ENCODE peak calls at places on chromosomes 5 and 9, in five cellular contexts. One of them, this sample, is unnamed.

GRCh38 chr5:60487885-60488425 is 212.0 kb downstream of the DEPDC1B start:
- DNase-seq in T-helper 1 cell: no peak
- DNase-seq in substantia nigra: no peak
- DNase-seq in testis: no peak
- DNase-seq in HEK293T: peak; percentile 13
- DNase-seq in this sample: no peak

GRCh38 chr5:172952034-172952511 is 7.2 kb upstream of the RPL26L1 start:
- DNase-seq in T-helper 1 cell: no peak
- DNase-seq in substantia nigra: no peak
- DNase-seq in testis: no peak
- DNase-seq in HEK293T: no peak
- DNase-seq in this sample: no peak

GRCh38 chr5:172543484-172544298 is 89.4 kb upstream of the SH3PXD2B start:
- DNase-seq in T-helper 1 cell: no peak
- DNase-seq in substantia nigra: no peak
- DNase-seq in testis: peak; percentile 7
- DNase-seq in HEK293T: no peak
- DNase-seq in this sample: no peak

GRCh38 chr5:124662261-124662781 is 84.1 kb downstream of the ZNF608 start:
- DNase-seq in T-helper 1 cell: no peak
- DNase-seq in substantia nigra: no peak
- DNase-seq in testis: no peak
- DNase-seq in HEK293T: peak; percentile 65
- DNase-seq in this sample: no peak

GRCh38 chr5:154893381-154893780 is 35.0 kb downstream of the CNOT8 start:
- DNase-seq in T-helper 1 cell: no peak
- DNase-seq in substantia nigra: no peak
- DNase-seq in testis: no peak
- DNase-seq in HEK293T: no peak
- DNase-seq in this sample: no peak

GRCh38 chr9:87818308-87818707 is 64.4 kb upstream of the SPATA31E1 start:
- DNase-seq in T-helper 1 cell: no peak
- DNase-seq in substantia nigra: no peak
- DNase-seq in testis: no peak
- DNase-seq in HEK293T: no peak
- DNase-seq in this sample: no peak

GRCh38 chr9:105119166-105119565 is 125.3 kb upstream of the SLC44A1 start:
- DNase-seq in T-helper 1 cell: no peak
- DNase-seq in substantia nigra: peak; percentile 71
- DNase-seq in testis: no peak
- DNase-seq in HEK293T: no peak
- DNase-seq in this sample: no peak

GRCh38 chr9:128899566-128900322 is 17.8 kb downstream of the LRRC8A start:
- DNase-seq in T-helper 1 cell: no peak
- DNase-seq in substantia nigra: no peak
- DNase-seq in testis: no peak
- DNase-seq in HEK293T: no peak
- DNase-seq in this sample: no peak

GRCh38 chr9:99472240-99472915 is 250.3 kb downstream of the SEC61B start:
- DNase-seq in T-helper 1 cell: no peak
- DNase-seq in substantia nigra: no peak
- DNase-seq in testis: no peak
- DNase-seq in HEK293T: no peak
- DNase-seq in this sample: no peak

GRCh38 chr5:38515648-38516047 is 40.8 kb downstream of the LIFR start:
- DNase-seq in T-helper 1 cell: no peak
- DNase-seq in substantia nigra: no peak
- DNase-seq in testis: peak; percentile 67
- DNase-seq in HEK293T: peak; percentile 31
- DNase-seq in this sample: no peak

GRCh38 chr9:123544007-123544827 is 188.2 kb downstream of the CRB2 start:
- DNase-seq in T-helper 1 cell: no peak
- DNase-seq in substantia nigra: no peak
- DNase-seq in testis: peak; percentile 33
- DNase-seq in HEK293T: peak; percentile 46
- DNase-seq in this sample: no peak

GRCh38 chr5:36156619-36157018 is 4.7 kb downstream of the SKP2 start:
- DNase-seq in T-helper 1 cell: no peak
- DNase-seq in substantia nigra: no peak
- DNase-seq in testis: no peak
- DNase-seq in HEK293T: no peak
- DNase-seq in this sample: no peak

GRCh38 chr9:114016101-114016500 is 62.0 kb downstream of the AMBP start:
- DNase-seq in T-helper 1 cell: no peak
- DNase-seq in substantia nigra: no peak
- DNase-seq in testis: peak; percentile 9
- DNase-seq in HEK293T: no peak
- DNase-seq in this sample: no peak

GRCh38 chr9:33159058-33159759 is 7.9 kb downstream of the B4GALT1 start:
- DNase-seq in T-helper 1 cell: peak; percentile 38
- DNase-seq in substantia nigra: peak; percentile 23
- DNase-seq in testis: peak; percentile 81
- DNase-seq in HEK293T: no peak
- DNase-seq in this sample: no peak

GRCh38 chr5:115842952-115843351 is 1.2 kb downstream of the AP3S1 start:
- DNase-seq in T-helper 1 cell: no peak
- DNase-seq in substantia nigra: no peak
- DNase-seq in testis: no peak
- DNase-seq in HEK293T: no peak
- DNase-seq in this sample: no peak

GRCh38 chr9:1201262-1201661 is 151.1 kb downstream of the DMRT2 start:
- DNase-seq in T-helper 1 cell: no peak
- DNase-seq in substantia nigra: no peak
- DNase-seq in testis: no peak
- DNase-seq in HEK293T: no peak
- DNase-seq in this sample: no peak

GRCh38 chr5:109454726-109455505 is 45.1 kb upstream of the PJA2 start:
- DNase-seq in T-helper 1 cell: no peak
- DNase-seq in substantia nigra: no peak
- DNase-seq in testis: no peak
- DNase-seq in HEK293T: no peak
- DNase-seq in this sample: no peak

GRCh38 chr5:42228279-42228678 is 195.0 kb upstream of the GHR start:
- DNase-seq in T-helper 1 cell: no peak
- DNase-seq in substantia nigra: no peak
- DNase-seq in testis: no peak
- DNase-seq in HEK293T: no peak
- DNase-seq in this sample: no peak

GRCh38 chr9:98572054-98572627 is 136.6 kb downstream of the GABBR2 start:
- DNase-seq in T-helper 1 cell: no peak
- DNase-seq in substantia nigra: no peak
- DNase-seq in testis: no peak
- DNase-seq in HEK293T: no peak
- DNase-seq in this sample: no peak

GRCh38 chr5:174188300-174188699 is 142.8 kb downstream of the NSG2 start:
- DNase-seq in T-helper 1 cell: no peak
- DNase-seq in substantia nigra: no peak
- DNase-seq in testis: peak; percentile 31
- DNase-seq in HEK293T: no peak
- DNase-seq in this sample: no peak

GRCh38 chr5:121976979-121977378 is 15.2 kb downstream of the SRFBP1 start:
- DNase-seq in T-helper 1 cell: no peak
- DNase-seq in substantia nigra: no peak
- DNase-seq in testis: no peak
- DNase-seq in HEK293T: no peak
- DNase-seq in this sample: no peak

GRCh38 chr9:17528859-17529258 is 50.0 kb upstream of the SH3GL2 start:
- DNase-seq in T-helper 1 cell: no peak
- DNase-seq in substantia nigra: no peak
- DNase-seq in testis: no peak
- DNase-seq in HEK293T: no peak
- DNase-seq in this sample: no peak

GRCh38 chr5:159022178-159022556 is 77.5 kb downstream of the EBF1 start:
- DNase-seq in T-helper 1 cell: no peak
- DNase-seq in substantia nigra: no peak
- DNase-seq in testis: peak; percentile 34
- DNase-seq in HEK293T: peak; percentile 40
- DNase-seq in this sample: no peak

GRCh38 chr9:97983524-97984187 is 515 bp downstream of the ANP32B start:
- DNase-seq in T-helper 1 cell: peak; percentile 57
- DNase-seq in substantia nigra: peak; percentile 67
- DNase-seq in testis: peak; percentile 71
- DNase-seq in HEK293T: peak; percentile 45
- DNase-seq in this sample: peak; percentile 52

GRCh38 chr9:124125590-124126047 is 114.1 kb downstream of the LHX2 start:
- DNase-seq in T-helper 1 cell: no peak
- DNase-seq in substantia nigra: no peak
- DNase-seq in testis: no peak
- DNase-seq in HEK293T: no peak
- DNase-seq in this sample: no peak

GRCh38 chr9:69945671-69946141 is 97.9 kb upstream of the MAMDC2 start:
- DNase-seq in T-helper 1 cell: no peak
- DNase-seq in substantia nigra: peak; percentile 21
- DNase-seq in testis: peak; percentile 23
- DNase-seq in HEK293T: no peak
- DNase-seq in this sample: no peak

GRCh38 chr9:137141976-137142936 is 3.3 kb downstream of the GRIN1 start:
- DNase-seq in T-helper 1 cell: no peak
- DNase-seq in substantia nigra: no peak
- DNase-seq in testis: no peak
- DNase-seq in HEK293T: no peak
- DNase-seq in this sample: no peak

GRCh38 chr9:117413346-117414219 is 1.3 kb downstream of the ASTN2 start:
- DNase-seq in T-helper 1 cell: no peak
- DNase-seq in substantia nigra: peak; percentile 18
- DNase-seq in testis: peak; percentile 32
- DNase-seq in HEK293T: peak; percentile 27
- DNase-seq in this sample: no peak

GRCh38 chr5:110056580-110057114 is 366.9 kb downstream of the MAN2A1 start:
- DNase-seq in T-helper 1 cell: no peak
- DNase-seq in substantia nigra: no peak
- DNase-seq in testis: no peak
- DNase-seq in HEK293T: no peak
- DNase-seq in this sample: no peak

GRCh38 chr5:83556190-83556589 is 84.6 kb downstream of the VCAN start:
- DNase-seq in T-helper 1 cell: no peak
- DNase-seq in substantia nigra: no peak
- DNase-seq in testis: no peak
- DNase-seq in HEK293T: no peak
- DNase-seq in this sample: no peak

GRCh38 chr5:163565931-163566608 is 60.7 kb downstream of the MAT2B start:
- DNase-seq in T-helper 1 cell: peak; percentile 3
- DNase-seq in substantia nigra: peak; percentile 6
- DNase-seq in testis: peak; percentile 40
- DNase-seq in HEK293T: no peak
- DNase-seq in this sample: no peak

GRCh38 chr5:124553911-124554310 is 192.5 kb downstream of the ZNF608 start:
- DNase-seq in T-helper 1 cell: no peak
- DNase-seq in substantia nigra: no peak
- DNase-seq in testis: no peak
- DNase-seq in HEK293T: no peak
- DNase-seq in this sample: no peak

GRCh38 chr5:141199359-141200235 is at the start of gene PCDHB11:
- DNase-seq in T-helper 1 cell: no peak
- DNase-seq in substantia nigra: no peak
- DNase-seq in testis: no peak
- DNase-seq in HEK293T: no peak
- DNase-seq in this sample: no peak

This sample was measured in effector CD8-positive, alpha-beta T cell.